ENCODE peak calls at places on chromosomes 4 and X, in five cellular contexts. M is Caco-2; F is choroid plexus epithelial cell; Y is CD8-positive, alpha-beta T cell; N is PC-3. B is an unnamed sample.

GRCh38 chrX:40877869-40878268 is 142.5 kb upstream of the MED14 start:
- DNase-seq in M (no peak), F (peak), Y (no peak), N (peak), B (peak)

GRCh38 chr4:173463816-173464215 is 64.9 kb upstream of the SCRG1 start:
- DNase-seq in M (no peak), F (no peak), Y (no peak), N (no peak), B (no peak)

GRCh38 chrX:130106071-130106470 is 4.2 kb downstream of the ELF4 start:
- DNase-seq in M (no peak), F (no peak), Y (no peak), N (no peak), B (peak)

GRCh38 chr4:71941001-71941400 is 90.8 kb upstream of the NPFFR2 start:
- DNase-seq in M (no peak), F (peak), Y (no peak), N (peak), B (peak)

GRCh38 chr4:99664703-99665102 is 7.1 kb upstream of the C4orf54 start:
- DNase-seq in M (no peak), F (no peak), Y (no peak), N (no peak), B (no peak)

GRCh38 chr4:114226968-114227760 is 247.7 kb upstream of the ARSJ start:
- DNase-seq in M (no peak), F (no peak), Y (no peak), N (no peak), B (peak)

GRCh38 chrX:106862972-106863688 is 40.0 kb downstream of the RIPPLY1 start:
- DNase-seq in M (peak), F (peak), Y (no peak), N (peak), B (peak)

GRCh38 chr4:185742766-185743165 is 69.2 kb downstream of the SORBS2 start:
- DNase-seq in M (no peak), F (peak), Y (no peak), N (peak), B (no peak)

GRCh38 chrX:19198448-19198847 is 76.2 kb upstream of the ADGRG2 start:
- DNase-seq in M (no peak), F (no peak), Y (no peak), N (no peak), B (no peak)

GRCh38 chrX:53831662-53832635 is 145.4 kb upstream of the HUWE1 start:
- DNase-seq in M (peak), F (peak), Y (peak), N (peak), B (peak)

GRCh38 chr4:128255906-128256305 is 31.7 kb downstream of the PGRMC2 start:
- DNase-seq in M (no peak), F (no peak), Y (no peak), N (no peak), B (no peak)

GRCh38 chr4:153014460-153014859 is 78.3 kb downstream of the FHDC1 start:
- DNase-seq in M (no peak), F (peak), Y (no peak), N (no peak), B (peak)

GRCh38 chrX:150548684-150549083 is 19.7 kb upstream of the MTM1 start:
- DNase-seq in M (no peak), F (no peak), Y (no peak), N (peak), B (peak)

GRCh38 chrX:150546711-150547153 is 21.7 kb upstream of the MTM1 start:
- DNase-seq in M (no peak), F (peak), Y (peak), N (no peak), B (no peak)

GRCh38 chrX:150548251-150548650 is 20.2 kb upstream of the MTM1 start:
- DNase-seq in M (no peak), F (no peak), Y (no peak), N (no peak), B (no peak)

GRCh38 chrX:150544835-150545790 is 23.3 kb upstream of the MTM1 start:
- DNase-seq in M (no peak), F (no peak), Y (no peak), N (no peak), B (no peak)

DNA sequence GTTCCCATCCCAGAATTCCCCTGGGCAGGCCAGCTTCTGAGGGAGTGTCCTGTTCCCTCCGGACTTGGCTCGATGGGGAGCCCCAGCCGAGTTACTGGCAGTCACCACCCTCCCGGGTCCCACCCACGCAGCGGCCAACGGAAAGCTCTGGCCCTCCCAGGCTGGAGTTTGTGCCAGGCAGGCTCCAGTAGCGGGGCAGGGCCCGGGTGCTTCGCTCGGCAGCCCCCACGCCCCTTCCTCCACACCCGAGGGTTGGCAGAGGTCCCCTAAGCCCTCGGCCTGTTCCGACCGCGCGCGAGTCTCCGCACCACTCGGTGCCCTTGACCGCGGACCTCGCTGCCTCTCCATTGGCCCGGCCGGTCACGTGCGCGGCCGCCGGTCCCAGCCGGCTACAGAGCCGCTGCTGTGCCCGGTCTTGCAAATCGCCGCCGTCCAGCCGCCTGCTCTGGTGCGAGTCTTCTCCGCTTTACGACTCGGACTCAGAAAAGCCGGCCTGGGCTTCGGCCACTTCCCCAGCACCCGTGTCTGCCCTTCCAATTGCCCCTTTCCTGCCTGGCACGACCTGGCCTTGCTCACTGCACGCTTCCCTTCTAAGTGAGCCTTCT is 20.8 kb upstream of the MTM1 start:
- DNase-seq in M (no peak), F (peak), Y (no peak), N (no peak), B (peak)
- H3K4me3 ChIP-seq in M (peak), F (peak), Y (peak), N (no peak), B (peak)

GRCh38 chr4:8227771-8228318 is 28.8 kb downstream of the SH3TC1 start:
- DNase-seq in M (no peak), F (no peak), Y (no peak), N (no peak), B (no peak)

GRCh38 chr4:8227201-8227770 is 28.2 kb downstream of the SH3TC1 start:
- DNase-seq in M (no peak), F (no peak), Y (no peak), N (no peak), B (no peak)

GRCh38 chr4:8229341-8229975 is 30.4 kb downstream of the SH3TC1 start:
- DNase-seq in M (no peak), F (no peak), Y (peak), N (no peak), B (no peak)

GRCh38 chr4:8230033-8230432 is 30.9 kb downstream of the SH3TC1 start:
- DNase-seq in M (no peak), F (no peak), Y (no peak), N (no peak), B (no peak)

GRCh38 chr4:8228319-8229250 is 29.5 kb downstream of the SH3TC1 start:
- DNase-seq in M (no peak), F (peak), Y (peak), N (peak), B (peak)
- H3K4me3 ChIP-seq in M (no peak), F (no peak), Y (peak), N (no peak), B (no peak)

GRCh38 chr4:156945532-156945931 is 26.1 kb downstream of the PDGFC start:
- DNase-seq in M (no peak), F (no peak), Y (no peak), N (peak), B (peak)

GRCh38 chr4:156942991-156943390 is 28.6 kb downstream of the PDGFC start:
- DNase-seq in M (no peak), F (no peak), Y (no peak), N (no peak), B (no peak)

GRCh38 chr4:156939151-156939550 is 32.4 kb downstream of the PDGFC start:
- DNase-seq in M (no peak), F (peak), Y (no peak), N (no peak), B (no peak)

GRCh38 chr4:156939801-156940200 is 31.8 kb downstream of the PDGFC start:
- DNase-seq in M (no peak), F (peak), Y (no peak), N (no peak), B (peak)

DNA sequence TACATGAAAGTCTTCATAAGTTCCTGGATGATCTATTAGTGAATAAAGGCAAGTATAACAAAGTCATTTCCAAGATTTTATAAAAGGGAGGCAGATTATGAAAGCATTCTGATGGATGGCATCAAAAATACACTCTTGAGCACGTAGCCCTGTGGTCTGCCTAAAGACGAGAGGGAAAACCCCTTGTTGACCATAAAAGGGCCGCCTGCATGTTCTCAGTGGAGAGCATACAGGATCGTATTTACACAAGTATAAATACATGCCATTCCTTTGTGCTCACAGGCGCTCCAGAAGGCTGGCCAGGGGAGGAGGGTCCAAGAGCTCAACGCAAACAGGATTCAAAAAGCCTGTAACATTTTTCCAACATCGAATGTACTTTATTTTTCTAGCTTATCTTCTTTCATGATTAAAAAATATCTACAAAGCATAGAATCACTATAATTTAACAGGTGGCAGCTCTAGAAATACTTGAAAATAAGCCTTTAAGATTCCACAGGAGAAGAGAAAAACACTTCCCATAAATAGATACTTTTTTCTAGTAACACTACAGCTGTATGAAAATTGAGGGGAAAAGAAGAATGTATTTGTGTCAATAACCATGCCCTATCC is 29.6 kb downstream of the PDGFC start:
- DNase-seq in M (peak), F (peak), Y (no peak), N (peak), B (peak)
- H3K4me3 ChIP-seq in M (no peak), F (no peak), Y (no peak), N (peak), B (no peak)

GRCh38 chr4:80462537-80463207 is 127.1 kb downstream of the CFAP299 start:
- DNase-seq in M (no peak), F (no peak), Y (no peak), N (no peak), B (peak)
- H3K4me3 ChIP-seq in M (no peak), F (no peak), Y (peak), N (no peak), B (no peak)

GRCh38 chr4:40856836-40857362 is 107.1 kb downstream of the NSUN7 start:
- DNase-seq in M (no peak), F (peak), Y (peak), N (peak), B (peak)
- H3K4me3 ChIP-seq in M (no peak), F (peak), Y (peak), N (peak), B (peak)

DNA sequence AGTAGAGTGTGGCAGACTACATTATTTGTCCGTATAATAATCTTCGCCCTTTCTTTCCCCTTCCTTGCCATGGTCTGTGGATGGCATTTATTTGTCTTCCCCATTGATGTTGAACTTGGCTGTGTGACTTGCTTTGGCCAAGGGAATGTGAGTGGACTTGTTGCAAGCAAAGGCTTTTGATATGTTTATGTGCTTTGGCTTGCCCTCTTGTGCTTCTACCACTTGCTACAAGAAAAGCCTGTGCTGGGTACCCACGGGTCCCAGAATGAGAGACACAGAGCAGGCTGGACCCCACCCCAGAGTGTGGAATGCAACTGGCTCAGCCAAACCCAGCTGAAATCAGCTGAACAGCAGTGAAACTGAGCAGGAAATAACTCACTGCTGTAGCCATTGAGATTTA is 63.0 kb downstream of the FAM184B start:
- DNase-seq in M (no peak), F (no peak), Y (no peak), N (no peak), B (no peak)
- H3K4me3 ChIP-seq in M (no peak), F (no peak), Y (no peak), N (no peak), B (no peak)

DNA sequence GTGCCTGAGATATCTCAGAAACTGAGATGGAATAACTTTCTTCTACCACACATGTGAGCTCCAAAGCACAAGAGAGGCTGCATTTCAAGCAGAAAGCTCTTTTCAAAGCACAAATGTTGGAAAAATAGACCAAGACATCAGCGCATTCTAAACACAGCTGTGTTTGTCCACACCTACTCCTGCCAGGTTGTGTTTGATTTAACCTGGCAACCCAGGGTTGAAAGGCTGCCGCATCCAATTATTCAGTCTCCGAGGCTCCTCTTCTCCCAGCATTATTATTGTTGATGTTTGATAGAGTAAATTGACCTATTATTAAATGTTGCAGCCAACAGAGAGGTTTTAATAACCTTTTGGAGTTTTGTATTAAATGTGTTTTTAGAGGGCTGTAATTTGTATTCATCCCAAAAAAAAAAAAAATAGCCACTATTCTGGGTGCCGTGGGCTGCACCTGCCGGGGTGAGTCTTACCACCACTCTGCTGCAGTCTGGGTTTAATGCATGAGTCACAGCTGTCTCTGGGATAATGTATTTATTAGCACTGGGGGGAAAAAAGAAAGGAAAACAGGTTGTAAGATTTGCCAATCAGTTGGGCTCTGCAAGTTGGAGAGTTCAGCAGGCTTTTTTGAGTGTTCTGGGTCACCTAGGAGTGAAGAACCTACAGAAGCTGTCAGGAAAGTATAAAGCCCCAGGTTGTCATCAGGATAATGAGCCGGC is 105.2 kb upstream of the NOCT start:
- DNase-seq in M (no peak), F (peak), Y (no peak), N (peak), B (peak)
- H3K4me3 ChIP-seq in M (no peak), F (no peak), Y (no peak), N (peak), B (no peak)

B was measured in fibroblast of mammary gland.